ENCODE peak calls at places on chromosome 2, in six cellular contexts. One of them, this sample, is unnamed.

GRCh38 chr2:178280261-178280852 is 86.0 kb downstream of the OSBPL6 start:
- DNase-seq in HepG2: peak
- DNase-seq in K562: peak
- DNase-seq in H1: no peak
- DNase-seq in SK-N-SH: peak
- DNase-seq in GM12878: no peak
- DNase-seq in this sample: peak

GRCh38 chr2:216500572-216500971 is 1.9 kb downstream of the RPL37A start:
- DNase-seq in HepG2: no peak
- DNase-seq in K562: no peak
- DNase-seq in H1: no peak
- DNase-seq in SK-N-SH: no peak
- DNase-seq in GM12878: no peak
- DNase-seq in this sample: no peak

GRCh38 chr2:208222351-208222750 is 32.5 kb downstream of the IDH1 start:
- DNase-seq in HepG2: no peak
- DNase-seq in K562: peak
- DNase-seq in H1: no peak
- DNase-seq in SK-N-SH: no peak
- DNase-seq in GM12878: no peak
- DNase-seq in this sample: no peak

GRCh38 chr2:47070920-47071824 is 83.9 kb downstream of the STPG4 start:
- DNase-seq in HepG2: peak
- DNase-seq in K562: no peak
- DNase-seq in H1: no peak
- DNase-seq in SK-N-SH: no peak
- DNase-seq in GM12878: peak
- DNase-seq in this sample: peak

GRCh38 chr2:183126635-183127034 is 2.4 kb downstream of the NUP35 start:
- DNase-seq in HepG2: no peak
- DNase-seq in K562: no peak
- DNase-seq in H1: no peak
- DNase-seq in SK-N-SH: no peak
- DNase-seq in GM12878: no peak
- DNase-seq in this sample: no peak

GRCh38 chr2:212360068-212360460 is 178.5 kb downstream of the ERBB4 start:
- DNase-seq in HepG2: peak
- DNase-seq in K562: no peak
- DNase-seq in H1: no peak
- DNase-seq in SK-N-SH: no peak
- DNase-seq in GM12878: no peak
- DNase-seq in this sample: no peak

GRCh38 chr2:85748948-85749875 is 4.6 kb upstream of the ATOH8 start:
- DNase-seq in HepG2: no peak
- DNase-seq in K562: no peak
- DNase-seq in H1: no peak
- DNase-seq in SK-N-SH: no peak
- DNase-seq in GM12878: no peak
- DNase-seq in this sample: no peak

GRCh38 chr2:33812707-33813106 is 213.6 kb upstream of the FAM98A start:
- DNase-seq in HepG2: no peak
- DNase-seq in K562: no peak
- DNase-seq in H1: no peak
- DNase-seq in SK-N-SH: no peak
- DNase-seq in GM12878: no peak
- DNase-seq in this sample: no peak

GRCh38 chr2:86747708-86748627 is 27.9 kb downstream of the RMND5A start:
- DNase-seq in HepG2: peak
- DNase-seq in K562: no peak
- DNase-seq in H1: no peak
- DNase-seq in SK-N-SH: no peak
- DNase-seq in GM12878: no peak
- DNase-seq in this sample: peak

GRCh38 chr2:50529600-50530218 is 502.2 kb downstream of the NRXN1 start:
- DNase-seq in HepG2: peak
- DNase-seq in K562: peak
- DNase-seq in H1: no peak
- DNase-seq in SK-N-SH: peak
- DNase-seq in GM12878: no peak
- DNase-seq in this sample: peak

GRCh38 chr2:127508025-127508620 is 18.2 kb downstream of the IWS1 start:
- DNase-seq in HepG2: no peak
- DNase-seq in K562: no peak
- DNase-seq in H1: no peak
- DNase-seq in SK-N-SH: no peak
- DNase-seq in GM12878: no peak
- DNase-seq in this sample: no peak

GRCh38 chr2:183505911-183506310 is 381.7 kb downstream of the NUP35 start:
- DNase-seq in HepG2: no peak
- DNase-seq in K562: no peak
- DNase-seq in H1: no peak
- DNase-seq in SK-N-SH: no peak
- DNase-seq in GM12878: no peak
- DNase-seq in this sample: no peak

GRCh38 chr2:237790353-237790752 is 8.2 kb upstream of the RBM44 start:
- DNase-seq in HepG2: no peak
- DNase-seq in K562: no peak
- DNase-seq in H1: no peak
- DNase-seq in SK-N-SH: no peak
- DNase-seq in GM12878: no peak
- DNase-seq in this sample: no peak

GRCh38 chr2:96953611-96954489 is 32.5 kb downstream of the FAM178B start:
- DNase-seq in HepG2: no peak
- DNase-seq in K562: no peak
- DNase-seq in H1: no peak
- DNase-seq in SK-N-SH: no peak
- DNase-seq in GM12878: no peak
- DNase-seq in this sample: peak

GRCh38 chr2:8682719-8683667 is 1.1 kb downstream of the ID2 start:
- DNase-seq in HepG2: peak
- DNase-seq in K562: no peak
- DNase-seq in H1: no peak
- DNase-seq in SK-N-SH: peak
- DNase-seq in GM12878: no peak
- DNase-seq in this sample: peak

GRCh38 chr2:96923810-96924774 is 54.2 kb upstream of the SEMA4C start:
- DNase-seq in HepG2: no peak
- DNase-seq in K562: peak
- DNase-seq in H1: no peak
- DNase-seq in SK-N-SH: no peak
- DNase-seq in GM12878: no peak
- DNase-seq in this sample: no peak

GRCh38 chr2:227462972-227463931 is 8.7 kb upstream of the AGFG1 start:
- DNase-seq in HepG2: no peak
- DNase-seq in K562: no peak
- DNase-seq in H1: no peak
- DNase-seq in SK-N-SH: no peak
- DNase-seq in GM12878: no peak
- DNase-seq in this sample: no peak

GRCh38 chr2:150620860-150621259 is 133.4 kb upstream of the RND3 start:
- DNase-seq in HepG2: no peak
- DNase-seq in K562: no peak
- DNase-seq in H1: no peak
- DNase-seq in SK-N-SH: no peak
- DNase-seq in GM12878: no peak
- DNase-seq in this sample: no peak

GRCh38 chr2:111638274-111638877 is 245.6 kb downstream of the ANAPC1 start:
- DNase-seq in HepG2: no peak
- DNase-seq in K562: no peak
- DNase-seq in H1: no peak
- DNase-seq in SK-N-SH: no peak
- DNase-seq in GM12878: no peak
- DNase-seq in this sample: no peak

GRCh38 chr2:25131567-25132295 is 36.6 kb downstream of the POMC start:
- DNase-seq in HepG2: no peak
- DNase-seq in K562: no peak
- DNase-seq in H1: peak
- DNase-seq in SK-N-SH: no peak
- DNase-seq in GM12878: no peak
- DNase-seq in this sample: no peak

GRCh38 chr2:240277073-240277806 is 136.8 kb upstream of the OTOS start:
- DNase-seq in HepG2: no peak
- DNase-seq in K562: no peak
- DNase-seq in H1: no peak
- DNase-seq in SK-N-SH: no peak
- DNase-seq in GM12878: no peak
- DNase-seq in this sample: no peak

GRCh38 chr2:128324897-128325410 is 6.3 kb upstream of the HS6ST1 start:
- DNase-seq in HepG2: no peak
- DNase-seq in K562: no peak
- DNase-seq in H1: no peak
- DNase-seq in SK-N-SH: no peak
- DNase-seq in GM12878: no peak
- DNase-seq in this sample: no peak

GRCh38 chr2:135996304-135996703 is 10.9 kb upstream of the DARS1 start:
- DNase-seq in HepG2: no peak
- DNase-seq in K562: no peak
- DNase-seq in H1: no peak
- DNase-seq in SK-N-SH: no peak
- DNase-seq in GM12878: no peak
- DNase-seq in this sample: no peak

GRCh38 chr2:225415809-225416208 is 16.3 kb downstream of the NYAP2 start:
- DNase-seq in HepG2: no peak
- DNase-seq in K562: no peak
- DNase-seq in H1: no peak
- DNase-seq in SK-N-SH: peak
- DNase-seq in GM12878: no peak
- DNase-seq in this sample: no peak

GRCh38 chr2:164979113-164979512 is 23.8 kb upstream of the SLC38A11 start:
- DNase-seq in HepG2: no peak
- DNase-seq in K562: no peak
- DNase-seq in H1: no peak
- DNase-seq in SK-N-SH: no peak
- DNase-seq in GM12878: no peak
- DNase-seq in this sample: no peak

GRCh38 chr2:205197468-205198129 is 484.7 kb upstream of the NRP2 start:
- DNase-seq in HepG2: no peak
- DNase-seq in K562: no peak
- DNase-seq in H1: no peak
- DNase-seq in SK-N-SH: no peak
- DNase-seq in GM12878: no peak
- DNase-seq in this sample: no peak

GRCh38 chr2:74602553-74603281 is 45.4 kb downstream of the M1AP start:
- DNase-seq in HepG2: no peak
- DNase-seq in K562: no peak
- DNase-seq in H1: no peak
- DNase-seq in SK-N-SH: no peak
- DNase-seq in GM12878: no peak
- DNase-seq in this sample: no peak
- TF ChIP-seq GABPA in HepG2: no peak
- TF ChIP-seq GABPA in K562: no peak
- TF ChIP-seq GABPA in H1: no peak
- TF ChIP-seq GABPA in SK-N-SH: no peak
- TF ChIP-seq GABPA in GM12878: no peak
- TF ChIP-seq GABPA in this sample: no peak

GRCh38 chr2:36854241-36854640 is 112.1 kb downstream of the STRN start:
- DNase-seq in HepG2: no peak
- DNase-seq in K562: no peak
- DNase-seq in H1: no peak
- DNase-seq in SK-N-SH: no peak
- DNase-seq in GM12878: no peak
- DNase-seq in this sample: no peak

GRCh38 chr2:36858551-36859365 is 107.6 kb downstream of the STRN start:
- DNase-seq in HepG2: peak
- DNase-seq in K562: no peak
- DNase-seq in H1: no peak
- DNase-seq in SK-N-SH: no peak
- DNase-seq in GM12878: peak
- DNase-seq in this sample: no peak

GRCh38 chr2:36859366-36859792 is 107.0 kb downstream of the STRN start:
- DNase-seq in HepG2: peak
- DNase-seq in K562: no peak
- DNase-seq in H1: no peak
- DNase-seq in SK-N-SH: no peak
- DNase-seq in GM12878: no peak
- DNase-seq in this sample: no peak

GRCh38 chr2:36861896-36862295 is 104.4 kb downstream of the STRN start:
- DNase-seq in HepG2: no peak
- DNase-seq in K562: no peak
- DNase-seq in H1: no peak
- DNase-seq in SK-N-SH: no peak
- DNase-seq in GM12878: no peak
- DNase-seq in this sample: no peak

GRCh38 chr2:36857713-36858112 is 108.6 kb downstream of the STRN start:
- DNase-seq in HepG2: no peak
- DNase-seq in K562: no peak
- DNase-seq in H1: no peak
- DNase-seq in SK-N-SH: no peak
- DNase-seq in GM12878: no peak
- DNase-seq in this sample: no peak
- H3K27ac ChIP-seq in HepG2: no peak
- H3K27ac ChIP-seq in K562: no peak
- H3K27ac ChIP-seq in H1: no peak
- H3K27ac ChIP-seq in SK-N-SH: no peak
- H3K27ac ChIP-seq in GM12878: no peak
- H3K27ac ChIP-seq in this sample: no peak

DNA sequence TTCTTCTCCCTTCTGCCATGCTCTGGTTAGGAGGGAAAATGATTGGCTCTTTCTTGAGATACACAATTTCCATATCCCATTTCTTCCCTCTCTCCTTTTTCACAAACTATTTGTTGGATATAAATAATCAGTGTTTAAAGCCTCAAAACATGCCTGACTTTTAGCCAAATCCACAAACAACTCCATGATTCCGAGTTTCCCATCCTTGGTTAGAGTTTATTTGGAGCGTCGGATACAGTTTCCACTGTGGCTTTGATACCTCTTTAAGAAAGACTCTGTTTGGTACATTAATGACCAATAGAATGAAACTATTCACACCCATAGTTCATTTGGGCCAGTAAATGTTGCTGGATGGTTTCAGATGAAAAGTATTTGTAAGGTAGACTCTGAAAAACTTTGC is 5.9 kb upstream of the FHL2 start:
- DNase-seq in HepG2: no peak
- DNase-seq in K562: no peak
- DNase-seq in H1: no peak
- DNase-seq in SK-N-SH: no peak
- DNase-seq in GM12878: no peak
- DNase-seq in this sample: no peak
- TF ChIP-seq GABPA in HepG2: no peak
- TF ChIP-seq GABPA in K562: no peak
- TF ChIP-seq GABPA in H1: no peak
- TF ChIP-seq GABPA in SK-N-SH: no peak
- TF ChIP-seq GABPA in GM12878: no peak
- TF ChIP-seq GABPA in this sample: no peak

GRCh38 chr2:121150126-121150525 is 134.9 kb downstream of the TFCP2L1 start:
- DNase-seq in HepG2: no peak
- DNase-seq in K562: no peak
- DNase-seq in H1: no peak
- DNase-seq in SK-N-SH: no peak
- DNase-seq in GM12878: no peak
- DNase-seq in this sample: no peak
- H3K27ac ChIP-seq in HepG2: no peak
- H3K27ac ChIP-seq in K562: no peak
- H3K27ac ChIP-seq in H1: no peak
- H3K27ac ChIP-seq in SK-N-SH: no peak
- H3K27ac ChIP-seq in GM12878: no peak
- H3K27ac ChIP-seq in this sample: no peak